ENCODE peak calls at places on chromosomes 1 and 21, in nine cellular contexts. Y is HCT116, U is hepatocyte, T is GM23248, M is OCI-LY7, X is GM23338, W is SK-N-SH, S is MM.1S, E is PC-3. O is an unnamed sample.

GRCh38 chr21:35658242-35658641 is 402.1 kb downstream of the SETD4 start:
- DNase-seq in Y (no peak), U (no peak), T (peak; percentile 72), M (no peak), X (no peak), W (no peak), S (no peak), E (peak; percentile 82), O (no peak)

GRCh38 chr1:67937651-67938050 is 104.4 kb upstream of the GNG12 start:
- DNase-seq in Y (no peak), U (no peak), T (peak; percentile 66), M (no peak), X (no peak), W (no peak), S (no peak), E (no peak), O (peak; percentile 15)

GRCh38 chr1:117783586-117784396 is 145.6 kb downstream of the GDAP2 start:
- DNase-seq in Y (no peak), U (no peak), T (no peak), M (no peak), X (no peak), W (peak; percentile 19), S (no peak), E (no peak), O (no peak)

GRCh38 chr1:29457496-29458368 is 221.4 kb downstream of the PTPRU start:
- DNase-seq in Y (no peak), U (no peak), T (no peak), M (no peak), X (no peak), W (no peak), S (no peak), E (no peak), O (no peak)

GRCh38 chr1:83928396-83928795 is 70.5 kb downstream of the TTLL7 start:
- DNase-seq in Y (no peak), U (no peak), T (peak; percentile 17), M (no peak), X (no peak), W (no peak), S (no peak), E (no peak), O (no peak)

GRCh38 chr1:162200096-162200847 is 130.8 kb downstream of the NOS1AP start:
- DNase-seq in Y (no peak), U (no peak), T (peak; percentile 51), M (no peak), X (no peak), W (no peak), S (no peak), E (no peak), O (no peak)

GRCh38 chr1:200224315-200224714 is 185.5 kb downstream of the ZNF281 start:
- DNase-seq in Y (no peak), U (no peak), T (peak; percentile 93), M (no peak), X (no peak), W (no peak), S (no peak), E (no peak), O (no peak)

GRCh38 chr1:3922851-3923250 is 22.8 kb upstream of the C1orf174 start:
- DNase-seq in Y (no peak), U (no peak), T (no peak), M (no peak), X (no peak), W (no peak), S (no peak), E (no peak), O (no peak)

GRCh38 chr1:156905176-156905575 is 11.7 kb downstream of the PEAR1 start:
- DNase-seq in Y (no peak), U (no peak), T (no peak), M (no peak), X (no peak), W (no peak), S (no peak), E (no peak), O (no peak)
- H3K79me2 ChIP-seq in Y (no peaks in the 10 kb centered on the region), U (no peaks in the 10 kb centered on the region), T (no peaks in the 10 kb centered on the region), M (no peaks in the 10 kb centered on the region), X (no peaks in the 10 kb centered on the region), W (no peaks in the 10 kb centered on the region), S (no peaks in the 10 kb centered on the region), E (no peaks in the 10 kb centered on the region), O (no peaks in the 10 kb centered on the region)

GRCh38 chr1:59041878-59042277 is 255.0 kb upstream of the FGGY start:
- DNase-seq in Y (no peak), U (no peak), T (peak; percentile 32), M (no peak), X (no peak), W (no peak), S (no peak), E (no peak), O (no peak)
- H3K4me3 ChIP-seq in Y (no peak overlapping the region), U (no peak overlapping the region), T (no peak overlapping the region), M (no peak overlapping the region), X (no peak overlapping the region), W (no peak overlapping the region), S (no peak overlapping the region), E (no peak overlapping the region), O (no peak overlapping the region)

DNA sequence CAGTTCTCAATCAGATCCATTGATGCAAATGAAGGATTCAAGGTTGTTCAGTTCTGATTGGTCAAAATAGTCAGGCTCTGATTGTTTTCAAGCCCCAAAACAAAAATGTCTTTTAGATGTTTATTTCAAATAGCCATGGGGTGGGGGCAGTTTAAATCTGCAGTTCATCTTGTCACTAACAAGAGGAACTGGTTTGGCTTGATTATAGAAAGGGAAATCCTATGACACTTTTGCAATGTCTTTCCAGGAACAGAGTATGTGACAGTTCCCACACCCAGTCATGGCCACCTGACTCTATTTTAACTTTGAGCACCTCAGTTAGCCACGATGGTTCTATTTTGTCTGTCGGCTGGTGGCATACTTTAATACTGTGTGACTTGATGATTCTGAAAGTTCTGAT is 1544.1 kb downstream of the PLA2G4A start:
- DNase-seq in Y (no peak), U (no peak), T (no peak), M (no peak), X (no peak), W (no peak), S (no peak), E (peak; percentile 29), O (no peak)
- TF ChIP-seq EZH2phosphoT487 in Y (no peak), U (no peak), T (no peak), M (no peak), X (no peak), W (no peak), S (no peak), E (no peak), O (no peak)

GRCh38 chr1:20962576-20963258 is 175.6 kb upstream of the HP1BP3 start:
- DNase-seq in Y (no peak), U (no peak), T (peak; percentile 21), M (no peak), X (no peak), W (no peak), S (no peak), E (no peak), O (no peak)
- H3K79me2 ChIP-seq in Y (no peaks in the 10 kb centered on the region), U (peaks cover 3% of the 10 kb centered on the region), T (peaks cover 33% of the 10 kb centered on the region), M (no peaks in the 10 kb centered on the region), X (peaks cover 9% of the 10 kb centered on the region), W (peaks cover 7% of the 10 kb centered on the region), S (no peaks in the 10 kb centered on the region), E (no peaks in the 10 kb centered on the region), O (peaks cover 23% of the 10 kb centered on the region)

O was measured in neural progenitor cell.